ENCODE peak calls at places on chromosomes 13 and 19, in nine cellular contexts. C is stimulated activated CD4-positive, alpha-beta T cell treated with anti-CD3 and anti-CD28 coated beads, TNF-alpha, amount 100 ng/mL, for 24 hours; N is hypothalamus; R is RPMI7951; K is left ventricle myocardium superior; Y is Kasumi-1; D is astrocyte; Q is stimulated activated CD8-positive, alpha-beta memory T cell treated with anti-CD3 and anti-CD28 coated beads, Interleukin-4, amount 100 ng/mL, for 24 hours; P is epithelial cell of esophagus. T is an unnamed sample.

GRCh38 chr19:1474011-1474764 is 4.8 kb downstream of the C19orf25 start:
- DNase-seq in R (no peak), C (no peak), D (peak), Y (no peak), K (peak), P (no peak), N (peak), Q (no peak), T (no peak)

GRCh38 chr19:916645-917322 is 349 bp upstream of the KISS1R start:
- DNase-seq in N (no peak), P (no peak), D (no peak), Q (no peak), K (no peak), R (no peak), Y (no peak), C (peak), T (no peak)

GRCh38 chr13:21826214-21827015 is 155.5 kb downstream of the FGF9 start:
- DNase-seq in D (no peak), K (no peak), P (no peak), Y (no peak), R (no peak), N (no peak), Q (no peak), C (no peak), T (no peak)

GRCh38 chr19:42250249-42250665 is 4.7 kb downstream of the ERF start:
- DNase-seq in P (no peak), R (no peak), D (no peak), N (no peak), Y (no peak), K (peak), Q (no peak), C (no peak), T (no peak)

GRCh38 chr13:27367570-27367969 is 56.8 kb upstream of the GTF3A start:
- DNase-seq in D (no peak), K (no peak), R (no peak), Q (no peak), N (no peak), C (no peak), P (no peak), Y (no peak), T (no peak)

GRCh38 chr19:45507864-45508680 is 793 bp downstream of the VASP start:
- DNase-seq in D (no peak), K (peak), C (peak), R (peak), Y (no peak), P (peak), Q (no peak), N (no peak), T (no peak)

GRCh38 chr13:107835339-107836018 is 379.9 kb downstream of the LIG4 start:
- DNase-seq in C (no peak), D (peak), R (no peak), Q (no peak), P (no peak), K (no peak), Y (peak), N (no peak), T (no peak)

GRCh38 chr19:56834564-56835375 is 5.8 kb downstream of the PEG3 start:
- DNase-seq in C (no peak), Y (no peak), N (no peak), R (peak), K (no peak), D (no peak), Q (no peak), P (no peak), T (no peak)

GRCh38 chr19:48362716-48363499 is 832 bp downstream of the TMEM143 start:
- DNase-seq in C (peak), K (peak), D (peak), Q (peak), R (peak), Y (peak), N (peak), P (peak), T (peak)

GRCh38 chr13:21823949-21824348 is 153.1 kb downstream of the FGF9 start:
- DNase-seq in N (no peak), Y (no peak), P (no peak), K (no peak), C (no peak), D (no peak), Q (no peak), R (no peak), T (no peak)

GRCh38 chr13:109101550-109102144 is 472.2 kb downstream of the MYO16 start:
- DNase-seq in Y (no peak), K (no peak), Q (no peak), P (peak), D (no peak), C (no peak), R (no peak), N (no peak), T (no peak)

GRCh38 chr13:45325806-45326205 is 15.2 kb downstream of the TPT1 start:
- DNase-seq in C (no peak), Q (no peak), K (peak), N (peak), P (peak), Y (peak), D (peak), R (peak), T (no peak)

GRCh38 chr13:97125051-97125809 is 96.9 kb upstream of the MBNL2 start:
- DNase-seq in Q (no peak), P (peak), R (peak), C (peak), Y (no peak), N (no peak), K (peak), D (peak), T (peak)

GRCh38 chr13:111359237-111359915 is 38.9 kb downstream of the TEX29 start:
- DNase-seq in K (no peak), Y (no peak), P (no peak), C (no peak), D (no peak), Q (no peak), N (no peak), R (no peak), T (no peak)

GRCh38 chr19:3276341-3276799 is 51.9 kb downstream of the CELF5 start:
- DNase-seq in C (peak), K (no peak), D (no peak), N (no peak), P (peak), Y (peak), R (no peak), Q (peak), T (no peak)

GRCh38 chr13:23631676-23632622 is 61.7 kb downstream of the TNFRSF19 start:
- DNase-seq in R (no peak), Y (no peak), P (no peak), N (no peak), Q (no peak), C (no peak), D (no peak), K (no peak), T (no peak)

GRCh38 chr19:16425993-16426392 is 45.8 kb downstream of the EPS15L1 start:
- DNase-seq in R (no peak), N (no peak), Q (no peak), K (no peak), C (no peak), P (no peak), D (no peak), Y (no peak), T (no peak)

GRCh38 chr19:7507884-7508283 is 8.0 kb upstream of the ZNF358 start:
- DNase-seq in C (no peak), K (peak), N (no peak), P (peak), D (peak), Y (no peak), Q (no peak), R (peak), T (no peak)

GRCh38 chr19:49017666-49018351 is 918 bp upstream of the LHB start:
- DNase-seq in N (peak), Y (peak), P (peak), C (peak), R (peak), K (peak), Q (peak), D (peak), T (no peak)

GRCh38 chr19:15154002-15154612 is 46.7 kb downstream of the NOTCH3 start:
- DNase-seq in Y (peak), C (peak), P (peak), D (no peak), N (no peak), Q (no peak), R (peak), K (no peak), T (no peak)

GRCh38 chr19:13729859-13730258 is 34.5 kb upstream of the MRI1 start:
- DNase-seq in D (no peak), C (no peak), N (no peak), Q (no peak), P (no peak), K (no peak), R (no peak), Y (peak), T (no peak)

GRCh38 chr19:982567-983170 is 1.5 kb upstream of the WDR18 start:
- DNase-seq in Y (peak), P (peak), N (peak), C (peak), D (no peak), R (peak), K (peak), Q (peak), T (no peak)

GRCh38 chr19:32345261-32346207 is at the start of gene ZNF507:
- DNase-seq in Q (peak), Y (peak), P (peak), N (peak), C (peak), R (peak), K (peak), D (peak), T (peak)

GRCh38 chr19:5365905-5366304 is 25.3 kb upstream of the PTPRS start:
- DNase-seq in D (no peak), N (no peak), Y (no peak), K (no peak), R (no peak), P (no peak), Q (no peak), C (no peak), T (no peak)

GRCh38 chr19:18833141-18833476 is 1.4 kb downstream of the UPF1 start:
- DNase-seq in R (no peak), K (no peak), C (no peak), N (no peak), Y (peak), D (no peak), P (peak), Q (no peak), T (no peak)

GRCh38 chr13:100573121-100573520 is 15.5 kb downstream of the GGACT start:
- DNase-seq in Q (peak), C (peak), K (peak), D (peak), R (peak), P (peak), N (peak), Y (peak), T (peak)

GRCh38 chr19:741506-742131 is 9.3 kb upstream of the MISP start:
- DNase-seq in Q (no peak), K (no peak), C (no peak), D (no peak), P (no peak), Y (peak), N (no peak), R (peak), T (no peak)

GRCh38 chr13:21831654-21832324 is 160.9 kb downstream of the FGF9 start:
- DNase-seq in D (no peak), Q (no peak), P (no peak), Y (no peak), R (no peak), C (no peak), N (no peak), K (no peak), T (no peak)

GRCh38 chr13:80359459-80360297 is 18.8 kb upstream of the SPRY2 start:
- DNase-seq in Q (no peak), C (no peak), N (no peak), D (peak), P (no peak), Y (no peak), K (no peak), R (peak), T (no peak)

GRCh38 chr19:34274827-34275625 is 20.7 kb downstream of the GARRE1 start:
- DNase-seq in Y (no peak), P (no peak), Q (no peak), K (no peak), N (no peak), R (peak), C (no peak), D (peak), T (no peak)

GRCh38 chr19:33686687-33687541 is 65.2 kb downstream of the CHST8 start:
- DNase-seq in K (no peak), P (no peak), N (no peak), Y (no peak), D (no peak), C (no peak), Q (no peak), R (no peak), T (no peak)

GRCh38 chr13:19713186-19713965 is 69.4 kb downstream of the PSPC1 start:
- DNase-seq in Q (no peak), R (peak), N (no peak), Y (no peak), D (peak), C (no peak), K (no peak), P (peak), T (peak)

GRCh38 chr19:33024398-33024797 is 40.3 kb downstream of the RHPN2 start:
- DNase-seq in D (no peak), Y (no peak), P (no peak), N (no peak), R (no peak), Q (no peak), C (no peak), K (no peak), T (no peak)

GRCh38 chr13:71218960-71219359 is 648.0 kb downstream of the DACH1 start:
- DNase-seq in C (no peak), N (no peak), Y (no peak), K (no peak), D (no peak), R (no peak), P (peak), Q (no peak), T (no peak)

GRCh38 chr19:56995298-56995697 is 124.5 kb upstream of the USP29 start:
- DNase-seq in N (no peak), C (no peak), Q (no peak), D (no peak), R (no peak), K (no peak), Y (no peak), P (no peak), T (no peak)

GRCh38 chr13:113605461-113605860 is 20.9 kb downstream of the TFDP1 start:
- DNase-seq in Y (no peak), R (no peak), D (no peak), C (no peak), K (peak), P (no peak), Q (no peak), N (no peak), T (no peak)

GRCh38 chr19:40612831-40613668 is 11.9 kb downstream of the LTBP4 start:
- DNase-seq in N (no peak), Q (peak), P (peak), C (peak), R (peak), Y (peak), D (no peak), K (peak), T (no peak)

GRCh38 chr13:75787249-75787940 is 151.3 kb downstream of the LMO7 start:
- DNase-seq in P (peak), Y (no peak), N (no peak), K (no peak), R (peak), Q (no peak), C (no peak), D (peak), T (no peak)

GRCh38 chr19:6564393-6564792 is 26.6 kb downstream of the CD70 start:
- DNase-seq in P (peak), N (no peak), K (no peak), Y (peak), Q (no peak), D (no peak), R (peak), C (no peak), T (no peak)

T was measured in GM12864.